ENCODE peak calls at places on chromosomes 1 and 21, in seven cellular contexts. One of them, this sample, is unnamed.

GRCh38 chr1:98515744-98516143 is 145.8 kb upstream of the SNX7 start:
- DNase-seq in stimulated activated CD8-positive, alpha-beta memory T cell treated with anti-CD3 and anti-CD28 coated beads, Interleukin-4, amount 100 ng/mL, for 24 hours: no peak
- DNase-seq in AG04450: no peak
- DNase-seq in kidney tubule cell: no peak
- DNase-seq in activated T-helper 1 cell treated with anti-CD3 and anti-CD28 coated beads, Interleukin-12 subunit alpha, Interleukin-12 subunit beta, Interleukin-2, Interleukin-4 antibody, amounts not matched to agents 30 ng/mL and 10 ng/mL and 1 ng/mL, durations not matched to agents 14 hours and 24 hours and 36 hours: no peak
- DNase-seq in midbrain: no peak
- DNase-seq in sigmoid colon: no peak
- DNase-seq in this sample: no peak

GRCh38 chr1:232675267-232675666 is 45.3 kb upstream of the SIPA1L2 start:
- DNase-seq in stimulated activated CD8-positive, alpha-beta memory T cell treated with anti-CD3 and anti-CD28 coated beads, Interleukin-4, amount 100 ng/mL, for 24 hours: no peak
- DNase-seq in AG04450: no peak
- DNase-seq in kidney tubule cell: peak
- DNase-seq in activated T-helper 1 cell treated with anti-CD3 and anti-CD28 coated beads, Interleukin-12 subunit alpha, Interleukin-12 subunit beta, Interleukin-2, Interleukin-4 antibody, amounts not matched to agents 30 ng/mL and 10 ng/mL and 1 ng/mL, durations not matched to agents 14 hours and 24 hours and 36 hours: no peak
- DNase-seq in midbrain: no peak
- DNase-seq in sigmoid colon: peak
- DNase-seq in this sample: no peak

GRCh38 chr1:45979074-45979777 is 153.2 kb downstream of the PIK3R3 start:
- DNase-seq in stimulated activated CD8-positive, alpha-beta memory T cell treated with anti-CD3 and anti-CD28 coated beads, Interleukin-4, amount 100 ng/mL, for 24 hours: no peak
- DNase-seq in AG04450: peak
- DNase-seq in kidney tubule cell: peak
- DNase-seq in activated T-helper 1 cell treated with anti-CD3 and anti-CD28 coated beads, Interleukin-12 subunit alpha, Interleukin-12 subunit beta, Interleukin-2, Interleukin-4 antibody, amounts not matched to agents 30 ng/mL and 10 ng/mL and 1 ng/mL, durations not matched to agents 14 hours and 24 hours and 36 hours: no peak
- DNase-seq in midbrain: no peak
- DNase-seq in sigmoid colon: no peak
- DNase-seq in this sample: no peak

GRCh38 chr21:43311303-43311817 is 115.6 kb downstream of the SIK1 start:
- DNase-seq in stimulated activated CD8-positive, alpha-beta memory T cell treated with anti-CD3 and anti-CD28 coated beads, Interleukin-4, amount 100 ng/mL, for 24 hours: no peak
- DNase-seq in AG04450: no peak
- DNase-seq in kidney tubule cell: no peak
- DNase-seq in activated T-helper 1 cell treated with anti-CD3 and anti-CD28 coated beads, Interleukin-12 subunit alpha, Interleukin-12 subunit beta, Interleukin-2, Interleukin-4 antibody, amounts not matched to agents 30 ng/mL and 10 ng/mL and 1 ng/mL, durations not matched to agents 14 hours and 24 hours and 36 hours: no peak
- DNase-seq in midbrain: no peak
- DNase-seq in sigmoid colon: no peak
- DNase-seq in this sample: no peak

GRCh38 chr1:189432761-189433160 is 1044.9 kb downstream of the BRINP3 start:
- DNase-seq in stimulated activated CD8-positive, alpha-beta memory T cell treated with anti-CD3 and anti-CD28 coated beads, Interleukin-4, amount 100 ng/mL, for 24 hours: no peak
- DNase-seq in AG04450: no peak
- DNase-seq in kidney tubule cell: no peak
- DNase-seq in activated T-helper 1 cell treated with anti-CD3 and anti-CD28 coated beads, Interleukin-12 subunit alpha, Interleukin-12 subunit beta, Interleukin-2, Interleukin-4 antibody, amounts not matched to agents 30 ng/mL and 10 ng/mL and 1 ng/mL, durations not matched to agents 14 hours and 24 hours and 36 hours: no peak
- DNase-seq in midbrain: no peak
- DNase-seq in sigmoid colon: no peak
- DNase-seq in this sample: no peak

GRCh38 chr1:155064813-155065436 is 1.4 kb downstream of the EFNA4 start:
- DNase-seq in stimulated activated CD8-positive, alpha-beta memory T cell treated with anti-CD3 and anti-CD28 coated beads, Interleukin-4, amount 100 ng/mL, for 24 hours: no peak
- DNase-seq in AG04450: no peak
- DNase-seq in kidney tubule cell: no peak
- DNase-seq in activated T-helper 1 cell treated with anti-CD3 and anti-CD28 coated beads, Interleukin-12 subunit alpha, Interleukin-12 subunit beta, Interleukin-2, Interleukin-4 antibody, amounts not matched to agents 30 ng/mL and 10 ng/mL and 1 ng/mL, durations not matched to agents 14 hours and 24 hours and 36 hours: no peak
- DNase-seq in midbrain: no peak
- DNase-seq in sigmoid colon: no peak
- DNase-seq in this sample: no peak

GRCh38 chr1:92583821-92584760 is 97.4 kb upstream of the GFI1 start:
- DNase-seq in stimulated activated CD8-positive, alpha-beta memory T cell treated with anti-CD3 and anti-CD28 coated beads, Interleukin-4, amount 100 ng/mL, for 24 hours: no peak
- DNase-seq in AG04450: peak
- DNase-seq in kidney tubule cell: peak
- DNase-seq in activated T-helper 1 cell treated with anti-CD3 and anti-CD28 coated beads, Interleukin-12 subunit alpha, Interleukin-12 subunit beta, Interleukin-2, Interleukin-4 antibody, amounts not matched to agents 30 ng/mL and 10 ng/mL and 1 ng/mL, durations not matched to agents 14 hours and 24 hours and 36 hours: no peak
- DNase-seq in midbrain: no peak
- DNase-seq in sigmoid colon: no peak
- DNase-seq in this sample: no peak

GRCh38 chr1:84996846-84997666 is at the start of gene MCOLN2:
- DNase-seq in stimulated activated CD8-positive, alpha-beta memory T cell treated with anti-CD3 and anti-CD28 coated beads, Interleukin-4, amount 100 ng/mL, for 24 hours: peak
- DNase-seq in AG04450: no peak
- DNase-seq in kidney tubule cell: peak
- DNase-seq in activated T-helper 1 cell treated with anti-CD3 and anti-CD28 coated beads, Interleukin-12 subunit alpha, Interleukin-12 subunit beta, Interleukin-2, Interleukin-4 antibody, amounts not matched to agents 30 ng/mL and 10 ng/mL and 1 ng/mL, durations not matched to agents 14 hours and 24 hours and 36 hours: peak
- DNase-seq in midbrain: peak
- DNase-seq in sigmoid colon: no peak
- DNase-seq in this sample: peak

GRCh38 chr21:41767606-41768370 is 936 bp upstream of the RIPK4 start:
- DNase-seq in stimulated activated CD8-positive, alpha-beta memory T cell treated with anti-CD3 and anti-CD28 coated beads, Interleukin-4, amount 100 ng/mL, for 24 hours: no peak
- DNase-seq in AG04450: no peak
- DNase-seq in kidney tubule cell: peak
- DNase-seq in activated T-helper 1 cell treated with anti-CD3 and anti-CD28 coated beads, Interleukin-12 subunit alpha, Interleukin-12 subunit beta, Interleukin-2, Interleukin-4 antibody, amounts not matched to agents 30 ng/mL and 10 ng/mL and 1 ng/mL, durations not matched to agents 14 hours and 24 hours and 36 hours: no peak
- DNase-seq in midbrain: no peak
- DNase-seq in sigmoid colon: peak
- DNase-seq in this sample: no peak

GRCh38 chr1:17419626-17420328 is 19.7 kb downstream of the RCC2 start:
- DNase-seq in stimulated activated CD8-positive, alpha-beta memory T cell treated with anti-CD3 and anti-CD28 coated beads, Interleukin-4, amount 100 ng/mL, for 24 hours: peak
- DNase-seq in AG04450: no peak
- DNase-seq in kidney tubule cell: peak
- DNase-seq in activated T-helper 1 cell treated with anti-CD3 and anti-CD28 coated beads, Interleukin-12 subunit alpha, Interleukin-12 subunit beta, Interleukin-2, Interleukin-4 antibody, amounts not matched to agents 30 ng/mL and 10 ng/mL and 1 ng/mL, durations not matched to agents 14 hours and 24 hours and 36 hours: peak
- DNase-seq in midbrain: peak
- DNase-seq in sigmoid colon: peak
- DNase-seq in this sample: peak

GRCh38 chr1:30381266-30381665 is 342.1 kb downstream of the MATN1 start:
- DNase-seq in stimulated activated CD8-positive, alpha-beta memory T cell treated with anti-CD3 and anti-CD28 coated beads, Interleukin-4, amount 100 ng/mL, for 24 hours: no peak
- DNase-seq in AG04450: no peak
- DNase-seq in kidney tubule cell: no peak
- DNase-seq in activated T-helper 1 cell treated with anti-CD3 and anti-CD28 coated beads, Interleukin-12 subunit alpha, Interleukin-12 subunit beta, Interleukin-2, Interleukin-4 antibody, amounts not matched to agents 30 ng/mL and 10 ng/mL and 1 ng/mL, durations not matched to agents 14 hours and 24 hours and 36 hours: no peak
- DNase-seq in midbrain: no peak
- DNase-seq in sigmoid colon: no peak
- DNase-seq in this sample: no peak

GRCh38 chr1:16145030-16145987 is 10.6 kb downstream of the EPHA2 start:
- DNase-seq in stimulated activated CD8-positive, alpha-beta memory T cell treated with anti-CD3 and anti-CD28 coated beads, Interleukin-4, amount 100 ng/mL, for 24 hours: no peak
- DNase-seq in AG04450: peak
- DNase-seq in kidney tubule cell: peak
- DNase-seq in activated T-helper 1 cell treated with anti-CD3 and anti-CD28 coated beads, Interleukin-12 subunit alpha, Interleukin-12 subunit beta, Interleukin-2, Interleukin-4 antibody, amounts not matched to agents 30 ng/mL and 10 ng/mL and 1 ng/mL, durations not matched to agents 14 hours and 24 hours and 36 hours: no peak
- DNase-seq in midbrain: no peak
- DNase-seq in sigmoid colon: peak
- DNase-seq in this sample: no peak

GRCh38 chr21:33025471-33026298 is at the start of gene OLIG2:
- DNase-seq in stimulated activated CD8-positive, alpha-beta memory T cell treated with anti-CD3 and anti-CD28 coated beads, Interleukin-4, amount 100 ng/mL, for 24 hours: no peak
- DNase-seq in AG04450: no peak
- DNase-seq in kidney tubule cell: peak
- DNase-seq in activated T-helper 1 cell treated with anti-CD3 and anti-CD28 coated beads, Interleukin-12 subunit alpha, Interleukin-12 subunit beta, Interleukin-2, Interleukin-4 antibody, amounts not matched to agents 30 ng/mL and 10 ng/mL and 1 ng/mL, durations not matched to agents 14 hours and 24 hours and 36 hours: no peak
- DNase-seq in midbrain: peak
- DNase-seq in sigmoid colon: peak
- DNase-seq in this sample: no peak

GRCh38 chr21:25772680-25773079 is 37.9 kb downstream of the GABPA start:
- DNase-seq in stimulated activated CD8-positive, alpha-beta memory T cell treated with anti-CD3 and anti-CD28 coated beads, Interleukin-4, amount 100 ng/mL, for 24 hours: no peak
- DNase-seq in AG04450: no peak
- DNase-seq in kidney tubule cell: peak
- DNase-seq in activated T-helper 1 cell treated with anti-CD3 and anti-CD28 coated beads, Interleukin-12 subunit alpha, Interleukin-12 subunit beta, Interleukin-2, Interleukin-4 antibody, amounts not matched to agents 30 ng/mL and 10 ng/mL and 1 ng/mL, durations not matched to agents 14 hours and 24 hours and 36 hours: no peak
- DNase-seq in midbrain: no peak
- DNase-seq in sigmoid colon: no peak
- DNase-seq in this sample: no peak

GRCh38 chr1:93779540-93780121 is 98.0 kb upstream of the BCAR3 start:
- DNase-seq in stimulated activated CD8-positive, alpha-beta memory T cell treated with anti-CD3 and anti-CD28 coated beads, Interleukin-4, amount 100 ng/mL, for 24 hours: no peak
- DNase-seq in AG04450: peak
- DNase-seq in kidney tubule cell: peak
- DNase-seq in activated T-helper 1 cell treated with anti-CD3 and anti-CD28 coated beads, Interleukin-12 subunit alpha, Interleukin-12 subunit beta, Interleukin-2, Interleukin-4 antibody, amounts not matched to agents 30 ng/mL and 10 ng/mL and 1 ng/mL, durations not matched to agents 14 hours and 24 hours and 36 hours: no peak
- DNase-seq in midbrain: no peak
- DNase-seq in sigmoid colon: no peak
- DNase-seq in this sample: no peak

GRCh38 chr21:43269461-43269860 is 100.7 kb downstream of the CRYAA start:
- DNase-seq in stimulated activated CD8-positive, alpha-beta memory T cell treated with anti-CD3 and anti-CD28 coated beads, Interleukin-4, amount 100 ng/mL, for 24 hours: peak
- DNase-seq in AG04450: no peak
- DNase-seq in kidney tubule cell: no peak
- DNase-seq in activated T-helper 1 cell treated with anti-CD3 and anti-CD28 coated beads, Interleukin-12 subunit alpha, Interleukin-12 subunit beta, Interleukin-2, Interleukin-4 antibody, amounts not matched to agents 30 ng/mL and 10 ng/mL and 1 ng/mL, durations not matched to agents 14 hours and 24 hours and 36 hours: no peak
- DNase-seq in midbrain: no peak
- DNase-seq in sigmoid colon: no peak
- DNase-seq in this sample: no peak

GRCh38 chr1:205074513-205074912 is 9.7 kb downstream of the TMEM81 start:
- DNase-seq in stimulated activated CD8-positive, alpha-beta memory T cell treated with anti-CD3 and anti-CD28 coated beads, Interleukin-4, amount 100 ng/mL, for 24 hours: no peak
- DNase-seq in AG04450: no peak
- DNase-seq in kidney tubule cell: no peak
- DNase-seq in activated T-helper 1 cell treated with anti-CD3 and anti-CD28 coated beads, Interleukin-12 subunit alpha, Interleukin-12 subunit beta, Interleukin-2, Interleukin-4 antibody, amounts not matched to agents 30 ng/mL and 10 ng/mL and 1 ng/mL, durations not matched to agents 14 hours and 24 hours and 36 hours: no peak
- DNase-seq in midbrain: no peak
- DNase-seq in sigmoid colon: no peak
- DNase-seq in this sample: no peak

GRCh38 chr1:206606867-206607266 is 5.4 kb downstream of the EIF2D start:
- DNase-seq in stimulated activated CD8-positive, alpha-beta memory T cell treated with anti-CD3 and anti-CD28 coated beads, Interleukin-4, amount 100 ng/mL, for 24 hours: no peak
- DNase-seq in AG04450: no peak
- DNase-seq in kidney tubule cell: peak
- DNase-seq in activated T-helper 1 cell treated with anti-CD3 and anti-CD28 coated beads, Interleukin-12 subunit alpha, Interleukin-12 subunit beta, Interleukin-2, Interleukin-4 antibody, amounts not matched to agents 30 ng/mL and 10 ng/mL and 1 ng/mL, durations not matched to agents 14 hours and 24 hours and 36 hours: no peak
- DNase-seq in midbrain: no peak
- DNase-seq in sigmoid colon: no peak
- DNase-seq in this sample: no peak

GRCh38 chr1:243848165-243849088 is 1.6 kb downstream of the AKT3 start:
- DNase-seq in stimulated activated CD8-positive, alpha-beta memory T cell treated with anti-CD3 and anti-CD28 coated beads, Interleukin-4, amount 100 ng/mL, for 24 hours: no peak
- DNase-seq in AG04450: no peak
- DNase-seq in kidney tubule cell: no peak
- DNase-seq in activated T-helper 1 cell treated with anti-CD3 and anti-CD28 coated beads, Interleukin-12 subunit alpha, Interleukin-12 subunit beta, Interleukin-2, Interleukin-4 antibody, amounts not matched to agents 30 ng/mL and 10 ng/mL and 1 ng/mL, durations not matched to agents 14 hours and 24 hours and 36 hours: no peak
- DNase-seq in midbrain: peak
- DNase-seq in sigmoid colon: no peak
- DNase-seq in this sample: no peak

GRCh38 chr1:227411066-227411465 is 92.8 kb upstream of the CDC42BPA start:
- DNase-seq in stimulated activated CD8-positive, alpha-beta memory T cell treated with anti-CD3 and anti-CD28 coated beads, Interleukin-4, amount 100 ng/mL, for 24 hours: no peak
- DNase-seq in AG04450: no peak
- DNase-seq in kidney tubule cell: no peak
- DNase-seq in activated T-helper 1 cell treated with anti-CD3 and anti-CD28 coated beads, Interleukin-12 subunit alpha, Interleukin-12 subunit beta, Interleukin-2, Interleukin-4 antibody, amounts not matched to agents 30 ng/mL and 10 ng/mL and 1 ng/mL, durations not matched to agents 14 hours and 24 hours and 36 hours: no peak
- DNase-seq in midbrain: no peak
- DNase-seq in sigmoid colon: no peak
- DNase-seq in this sample: no peak

GRCh38 chr1:52944566-52944965 is 17.5 kb downstream of the SCP2 start:
- DNase-seq in stimulated activated CD8-positive, alpha-beta memory T cell treated with anti-CD3 and anti-CD28 coated beads, Interleukin-4, amount 100 ng/mL, for 24 hours: no peak
- DNase-seq in AG04450: no peak
- DNase-seq in kidney tubule cell: no peak
- DNase-seq in activated T-helper 1 cell treated with anti-CD3 and anti-CD28 coated beads, Interleukin-12 subunit alpha, Interleukin-12 subunit beta, Interleukin-2, Interleukin-4 antibody, amounts not matched to agents 30 ng/mL and 10 ng/mL and 1 ng/mL, durations not matched to agents 14 hours and 24 hours and 36 hours: no peak
- DNase-seq in midbrain: no peak
- DNase-seq in sigmoid colon: no peak
- DNase-seq in this sample: no peak

GRCh38 chr1:209433649-209434031 is 149.9 kb upstream of the CAMK1G start:
- DNase-seq in stimulated activated CD8-positive, alpha-beta memory T cell treated with anti-CD3 and anti-CD28 coated beads, Interleukin-4, amount 100 ng/mL, for 24 hours: no peak
- DNase-seq in AG04450: no peak
- DNase-seq in kidney tubule cell: peak
- DNase-seq in activated T-helper 1 cell treated with anti-CD3 and anti-CD28 coated beads, Interleukin-12 subunit alpha, Interleukin-12 subunit beta, Interleukin-2, Interleukin-4 antibody, amounts not matched to agents 30 ng/mL and 10 ng/mL and 1 ng/mL, durations not matched to agents 14 hours and 24 hours and 36 hours: no peak
- DNase-seq in midbrain: no peak
- DNase-seq in sigmoid colon: no peak
- DNase-seq in this sample: no peak

GRCh38 chr1:153627797-153628626 is at the start of gene S100A1:
- DNase-seq in stimulated activated CD8-positive, alpha-beta memory T cell treated with anti-CD3 and anti-CD28 coated beads, Interleukin-4, amount 100 ng/mL, for 24 hours: no peak
- DNase-seq in AG04450: no peak
- DNase-seq in kidney tubule cell: peak
- DNase-seq in activated T-helper 1 cell treated with anti-CD3 and anti-CD28 coated beads, Interleukin-12 subunit alpha, Interleukin-12 subunit beta, Interleukin-2, Interleukin-4 antibody, amounts not matched to agents 30 ng/mL and 10 ng/mL and 1 ng/mL, durations not matched to agents 14 hours and 24 hours and 36 hours: no peak
- DNase-seq in midbrain: peak
- DNase-seq in sigmoid colon: peak
- DNase-seq in this sample: no peak

GRCh38 chr1:174872615-174873058 is 127.1 kb upstream of the CACYBP start:
- DNase-seq in stimulated activated CD8-positive, alpha-beta memory T cell treated with anti-CD3 and anti-CD28 coated beads, Interleukin-4, amount 100 ng/mL, for 24 hours: no peak
- DNase-seq in AG04450: no peak
- DNase-seq in kidney tubule cell: peak
- DNase-seq in activated T-helper 1 cell treated with anti-CD3 and anti-CD28 coated beads, Interleukin-12 subunit alpha, Interleukin-12 subunit beta, Interleukin-2, Interleukin-4 antibody, amounts not matched to agents 30 ng/mL and 10 ng/mL and 1 ng/mL, durations not matched to agents 14 hours and 24 hours and 36 hours: no peak
- DNase-seq in midbrain: no peak
- DNase-seq in sigmoid colon: no peak
- DNase-seq in this sample: no peak

GRCh38 chr21:44092201-44092600 is 15.0 kb upstream of the PWP2 start:
- DNase-seq in stimulated activated CD8-positive, alpha-beta memory T cell treated with anti-CD3 and anti-CD28 coated beads, Interleukin-4, amount 100 ng/mL, for 24 hours: no peak
- DNase-seq in AG04450: no peak
- DNase-seq in kidney tubule cell: no peak
- DNase-seq in activated T-helper 1 cell treated with anti-CD3 and anti-CD28 coated beads, Interleukin-12 subunit alpha, Interleukin-12 subunit beta, Interleukin-2, Interleukin-4 antibody, amounts not matched to agents 30 ng/mL and 10 ng/mL and 1 ng/mL, durations not matched to agents 14 hours and 24 hours and 36 hours: no peak
- DNase-seq in midbrain: peak
- DNase-seq in sigmoid colon: no peak
- DNase-seq in this sample: no peak

GRCh38 chr1:20168547-20169491 is 17.1 kb upstream of the UBXN10 start:
- DNase-seq in stimulated activated CD8-positive, alpha-beta memory T cell treated with anti-CD3 and anti-CD28 coated beads, Interleukin-4, amount 100 ng/mL, for 24 hours: no peak
- DNase-seq in AG04450: no peak
- DNase-seq in kidney tubule cell: no peak
- DNase-seq in activated T-helper 1 cell treated with anti-CD3 and anti-CD28 coated beads, Interleukin-12 subunit alpha, Interleukin-12 subunit beta, Interleukin-2, Interleukin-4 antibody, amounts not matched to agents 30 ng/mL and 10 ng/mL and 1 ng/mL, durations not matched to agents 14 hours and 24 hours and 36 hours: no peak
- DNase-seq in midbrain: no peak
- DNase-seq in sigmoid colon: no peak
- DNase-seq in this sample: no peak

GRCh38 chr1:218836264-218836663 is 337.4 kb upstream of the LYPLAL1 start:
- DNase-seq in stimulated activated CD8-positive, alpha-beta memory T cell treated with anti-CD3 and anti-CD28 coated beads, Interleukin-4, amount 100 ng/mL, for 24 hours: no peak
- DNase-seq in AG04450: no peak
- DNase-seq in kidney tubule cell: no peak
- DNase-seq in activated T-helper 1 cell treated with anti-CD3 and anti-CD28 coated beads, Interleukin-12 subunit alpha, Interleukin-12 subunit beta, Interleukin-2, Interleukin-4 antibody, amounts not matched to agents 30 ng/mL and 10 ng/mL and 1 ng/mL, durations not matched to agents 14 hours and 24 hours and 36 hours: no peak
- DNase-seq in midbrain: no peak
- DNase-seq in sigmoid colon: no peak
- DNase-seq in this sample: no peak

GRCh38 chr21:30818837-30819236 is 5.8 kb upstream of the KRTAP8-1 start:
- DNase-seq in stimulated activated CD8-positive, alpha-beta memory T cell treated with anti-CD3 and anti-CD28 coated beads, Interleukin-4, amount 100 ng/mL, for 24 hours: no peak
- DNase-seq in AG04450: no peak
- DNase-seq in kidney tubule cell: no peak
- DNase-seq in activated T-helper 1 cell treated with anti-CD3 and anti-CD28 coated beads, Interleukin-12 subunit alpha, Interleukin-12 subunit beta, Interleukin-2, Interleukin-4 antibody, amounts not matched to agents 30 ng/mL and 10 ng/mL and 1 ng/mL, durations not matched to agents 14 hours and 24 hours and 36 hours: no peak
- DNase-seq in midbrain: no peak
- DNase-seq in sigmoid colon: no peak
- DNase-seq in this sample: no peak

GRCh38 chr1:5959087-5959486 is 33.1 kb downstream of the NPHP4 start:
- DNase-seq in stimulated activated CD8-positive, alpha-beta memory T cell treated with anti-CD3 and anti-CD28 coated beads, Interleukin-4, amount 100 ng/mL, for 24 hours: no peak
- DNase-seq in AG04450: no peak
- DNase-seq in kidney tubule cell: no peak
- DNase-seq in activated T-helper 1 cell treated with anti-CD3 and anti-CD28 coated beads, Interleukin-12 subunit alpha, Interleukin-12 subunit beta, Interleukin-2, Interleukin-4 antibody, amounts not matched to agents 30 ng/mL and 10 ng/mL and 1 ng/mL, durations not matched to agents 14 hours and 24 hours and 36 hours: no peak
- DNase-seq in midbrain: no peak
- DNase-seq in sigmoid colon: peak
- DNase-seq in this sample: no peak

GRCh38 chr1:17198476-17199258 is 6.3 kb upstream of the PADI1 start:
- DNase-seq in stimulated activated CD8-positive, alpha-beta memory T cell treated with anti-CD3 and anti-CD28 coated beads, Interleukin-4, amount 100 ng/mL, for 24 hours: no peak
- DNase-seq in AG04450: no peak
- DNase-seq in kidney tubule cell: peak
- DNase-seq in activated T-helper 1 cell treated with anti-CD3 and anti-CD28 coated beads, Interleukin-12 subunit alpha, Interleukin-12 subunit beta, Interleukin-2, Interleukin-4 antibody, amounts not matched to agents 30 ng/mL and 10 ng/mL and 1 ng/mL, durations not matched to agents 14 hours and 24 hours and 36 hours: no peak
- DNase-seq in midbrain: no peak
- DNase-seq in sigmoid colon: peak
- DNase-seq in this sample: no peak

GRCh38 chr1:200473698-200474371 is 64.0 kb upstream of the ZNF281 start:
- DNase-seq in stimulated activated CD8-positive, alpha-beta memory T cell treated with anti-CD3 and anti-CD28 coated beads, Interleukin-4, amount 100 ng/mL, for 24 hours: no peak
- DNase-seq in AG04450: no peak
- DNase-seq in kidney tubule cell: peak
- DNase-seq in activated T-helper 1 cell treated with anti-CD3 and anti-CD28 coated beads, Interleukin-12 subunit alpha, Interleukin-12 subunit beta, Interleukin-2, Interleukin-4 antibody, amounts not matched to agents 30 ng/mL and 10 ng/mL and 1 ng/mL, durations not matched to agents 14 hours and 24 hours and 36 hours: no peak
- DNase-seq in midbrain: no peak
- DNase-seq in sigmoid colon: no peak
- DNase-seq in this sample: no peak

GRCh38 chr1:163897401-163898169 is 575.8 kb downstream of the NUF2 start:
- DNase-seq in stimulated activated CD8-positive, alpha-beta memory T cell treated with anti-CD3 and anti-CD28 coated beads, Interleukin-4, amount 100 ng/mL, for 24 hours: no peak
- DNase-seq in AG04450: no peak
- DNase-seq in kidney tubule cell: no peak
- DNase-seq in activated T-helper 1 cell treated with anti-CD3 and anti-CD28 coated beads, Interleukin-12 subunit alpha, Interleukin-12 subunit beta, Interleukin-2, Interleukin-4 antibody, amounts not matched to agents 30 ng/mL and 10 ng/mL and 1 ng/mL, durations not matched to agents 14 hours and 24 hours and 36 hours: no peak
- DNase-seq in midbrain: no peak
- DNase-seq in sigmoid colon: peak
- DNase-seq in this sample: no peak

GRCh38 chr1:240653030-240653429 is 41.1 kb upstream of the GREM2 start:
- DNase-seq in stimulated activated CD8-positive, alpha-beta memory T cell treated with anti-CD3 and anti-CD28 coated beads, Interleukin-4, amount 100 ng/mL, for 24 hours: no peak
- DNase-seq in AG04450: no peak
- DNase-seq in kidney tubule cell: no peak
- DNase-seq in activated T-helper 1 cell treated with anti-CD3 and anti-CD28 coated beads, Interleukin-12 subunit alpha, Interleukin-12 subunit beta, Interleukin-2, Interleukin-4 antibody, amounts not matched to agents 30 ng/mL and 10 ng/mL and 1 ng/mL, durations not matched to agents 14 hours and 24 hours and 36 hours: no peak
- DNase-seq in midbrain: no peak
- DNase-seq in sigmoid colon: no peak
- DNase-seq in this sample: no peak

GRCh38 chr21:17783816-17784598 is 35.1 kb downstream of the C21orf91 start:
- DNase-seq in stimulated activated CD8-positive, alpha-beta memory T cell treated with anti-CD3 and anti-CD28 coated beads, Interleukin-4, amount 100 ng/mL, for 24 hours: no peak
- DNase-seq in AG04450: no peak
- DNase-seq in kidney tubule cell: no peak
- DNase-seq in activated T-helper 1 cell treated with anti-CD3 and anti-CD28 coated beads, Interleukin-12 subunit alpha, Interleukin-12 subunit beta, Interleukin-2, Interleukin-4 antibody, amounts not matched to agents 30 ng/mL and 10 ng/mL and 1 ng/mL, durations not matched to agents 14 hours and 24 hours and 36 hours: no peak
- DNase-seq in midbrain: no peak
- DNase-seq in sigmoid colon: no peak
- DNase-seq in this sample: no peak

GRCh38 chr1:26353976-26354820 is at the start of gene CRYBG2:
- DNase-seq in stimulated activated CD8-positive, alpha-beta memory T cell treated with anti-CD3 and anti-CD28 coated beads, Interleukin-4, amount 100 ng/mL, for 24 hours: no peak
- DNase-seq in AG04450: no peak
- DNase-seq in kidney tubule cell: peak
- DNase-seq in activated T-helper 1 cell treated with anti-CD3 and anti-CD28 coated beads, Interleukin-12 subunit alpha, Interleukin-12 subunit beta, Interleukin-2, Interleukin-4 antibody, amounts not matched to agents 30 ng/mL and 10 ng/mL and 1 ng/mL, durations not matched to agents 14 hours and 24 hours and 36 hours: no peak
- DNase-seq in midbrain: no peak
- DNase-seq in sigmoid colon: no peak
- DNase-seq in this sample: no peak

GRCh38 chr1:223006794-223007193 is 136.3 kb downstream of the TLR5 start:
- DNase-seq in stimulated activated CD8-positive, alpha-beta memory T cell treated with anti-CD3 and anti-CD28 coated beads, Interleukin-4, amount 100 ng/mL, for 24 hours: no peak
- DNase-seq in AG04450: no peak
- DNase-seq in kidney tubule cell: no peak
- DNase-seq in activated T-helper 1 cell treated with anti-CD3 and anti-CD28 coated beads, Interleukin-12 subunit alpha, Interleukin-12 subunit beta, Interleukin-2, Interleukin-4 antibody, amounts not matched to agents 30 ng/mL and 10 ng/mL and 1 ng/mL, durations not matched to agents 14 hours and 24 hours and 36 hours: no peak
- DNase-seq in midbrain: no peak
- DNase-seq in sigmoid colon: no peak
- DNase-seq in this sample: no peak

This sample was measured in GM12892.